ENCODE peak calls at places on chromosomes 7 and 10, in four cellular contexts. S, G, A and C are unnamed samples.

GRCh38 chr7:78279035-78279434 is 480.5 kb downstream of the PHTF2 start:
- DNase-seq in A (no peak), G (no peak), S (no peak), C (no peak)

GRCh38 chr7:136517971-136518370 is 350.5 kb upstream of the CHRM2 start:
- DNase-seq in S (no peak), A (no peak), G (no peak), C (no peak)

GRCh38 chr7:55177068-55177530 is 158.3 kb downstream of the EGFR start:
- DNase-seq in G (no peak), A (no peak), S (no peak), C (no peak)

GRCh38 chr10:69421611-69422308 is 5.0 kb upstream of the TACR2 start:
- DNase-seq in S (no peak), G (no peak), A (no peak), C (peak; percentile 85)

GRCh38 chr10:78741541-78741940 is 327.2 kb upstream of the ZMIZ1 start:
- DNase-seq in A (no peak), S (no peak), G (no peak), C (no peak)

GRCh38 chr10:77501152-77501845 is 136.3 kb downstream of the KCNMA1 start:
- DNase-seq in S (no peak), G (peak; percentile 72), A (peak; percentile 41), C (no peak)

GRCh38 chr7:99379043-99379577 is 4.6 kb downstream of the ARPC1B start:
- DNase-seq in G (no peak), A (no peak), S (no peak), C (peak; percentile 97)

GRCh38 chr7:83415840-83416239 is 233.1 kb downstream of the SEMA3E start:
- DNase-seq in A (no peak), G (no peak), S (no peak), C (no peak)

GRCh38 chr10:78250313-78251040 is 216.8 kb downstream of the RPS24 start:
- DNase-seq in S (no peak), A (no peak), G (no peak), C (peak; percentile 96)

GRCh38 chr7:158649279-158649678 is 55.3 kb downstream of the NCAPG2 start:
- DNase-seq in A (no peak), S (peak; percentile 67), G (peak; percentile 55), C (no peak)

GRCh38 chr7:158957921-158958471 is 101.6 kb downstream of the DYNC2I1 start:
- DNase-seq in A (no peak), G (no peak), S (no peak), C (no peak)

GRCh38 chr10:99522078-99522479 is 10.7 kb upstream of the NKX2-3 start:
- DNase-seq in S (no peak), A (no peak), G (no peak), C (no peak)

GRCh38 chr7:116726713-116727431 is 54.9 kb downstream of the MET start:
- DNase-seq in A (no peak), S (no peak), G (no peak), C (no peak)

GRCh38 chr10:11146402-11147171 is 128.9 kb downstream of the CELF2 start:
- DNase-seq in A (no peak), S (no peak), G (no peak), C (no peak)

GRCh38 chr7:106022193-106022821 is 59.2 kb downstream of the CDHR3 start:
- DNase-seq in S (no peak), G (no peak), A (no peak), C (peak; percentile 48)

GRCh38 chr7:155489862-155490696 is 32.1 kb downstream of the EN2 start:
- DNase-seq in A (no peak), S (no peak), G (no peak), C (no peak)

GRCh38 chr7:135390829-135391228 is 119.1 kb downstream of the CNOT4 start:
- DNase-seq in S (no peak), A (no peak), G (no peak), C (no peak)

GRCh38 chr10:11724938-11725776 is 17.0 kb upstream of the ECHDC3 start:
- DNase-seq in S (peak; percentile 80), G (peak; percentile 71), A (peak; percentile 56), C (peak; percentile 54)

GRCh38 chr10:27285093-27285492 is 44.5 kb upstream of the ACBD5 start:
- DNase-seq in G (no peak), S (peak; percentile 6), A (peak; percentile 8), C (peak; percentile 14)

GRCh38 chr10:13711281-13711680 is 124.5 kb downstream of the PRPF18 start:
- DNase-seq in G (no peak), S (no peak), A (no peak), C (no peak)

GRCh38 chr7:150439926-150440325 is 10.5 kb upstream of the GIMAP8 start:
- DNase-seq in S (no peak), G (no peak), A (no peak), C (no peak)

GRCh38 chr10:116740971-116741370 is 1.4 kb downstream of the HSPA12A start:
- DNase-seq in A (no peak), S (no peak), G (no peak), C (no peak)

GRCh38 chr7:21572331-21572730 is 29.5 kb downstream of the DNAH11 start:
- DNase-seq in G (no peak), S (no peak), A (no peak), C (no peak)

GRCh38 chr7:139648617-139648932 is 125.1 kb downstream of the CLEC2L start:
- DNase-seq in S (no peak), A (no peak), G (no peak), C (no peak)

GRCh38 chr10:106716375-106716774 is 448.1 kb downstream of the SORCS1 start:
- DNase-seq in A (no peak), S (no peak), G (no peak), C (no peak)

GRCh38 chr7:105849122-105849855 is 27.1 kb downstream of the ATXN7L1 start:
- DNase-seq in S (peak; percentile 70), G (no peak), A (no peak), C (peak; percentile 22)

GRCh38 chr10:83692196-83692595 is 447.1 kb upstream of the GHITM start:
- DNase-seq in G (no peak), S (no peak), A (no peak), C (no peak)

DNA sequence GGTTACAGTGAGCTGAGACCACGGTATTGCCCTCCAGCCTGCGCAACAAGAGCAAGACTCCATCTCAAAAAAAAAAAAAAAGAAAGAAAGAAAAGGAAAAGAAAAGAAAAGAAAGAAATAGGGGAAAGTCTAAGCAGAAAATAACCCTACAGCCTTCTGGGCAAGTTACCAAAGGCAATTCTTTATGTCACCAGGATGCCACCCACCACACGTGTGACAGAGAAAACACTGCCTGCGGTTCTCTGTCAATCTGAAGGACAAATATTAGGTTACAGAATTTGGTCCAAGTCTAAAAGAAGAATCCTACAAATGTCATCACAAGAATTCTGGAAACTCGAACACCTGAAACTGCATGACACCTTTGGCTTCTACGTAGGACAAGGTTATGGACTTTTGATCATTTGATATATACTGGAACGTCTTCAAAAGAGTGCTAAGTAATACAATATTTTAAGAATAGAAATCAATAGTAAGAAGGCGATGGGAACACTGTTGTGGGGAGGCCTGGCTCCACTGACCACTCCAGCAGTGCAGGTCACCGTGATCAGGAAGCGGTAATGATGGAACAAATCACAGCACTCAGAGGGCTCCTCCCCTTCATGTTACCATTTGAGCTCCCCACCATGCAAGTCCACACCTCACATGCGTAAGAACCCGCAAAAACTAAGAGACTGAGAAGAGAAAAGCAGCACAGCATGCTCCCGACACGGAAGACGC is 75.8 kb downstream of the MAD1L1 start:
- DNase-seq in S (no peak), A (no peak), G (no peak), C (no peak)
- H3K4me3 ChIP-seq in S (no peak overlapping the region), A (no peak overlapping the region), G (no peak overlapping the region), C (no peak overlapping the region)

GRCh38 chr10:50470798-50471582 is 152.8 kb downstream of the SGMS1 start:
- DNase-seq in A (no peak), G (no peak), S (no peak), C (no peak)
- TF ChIP-seq MAX in A (no peak), G (no peak), S (no peak), C (no peak)

DNA sequence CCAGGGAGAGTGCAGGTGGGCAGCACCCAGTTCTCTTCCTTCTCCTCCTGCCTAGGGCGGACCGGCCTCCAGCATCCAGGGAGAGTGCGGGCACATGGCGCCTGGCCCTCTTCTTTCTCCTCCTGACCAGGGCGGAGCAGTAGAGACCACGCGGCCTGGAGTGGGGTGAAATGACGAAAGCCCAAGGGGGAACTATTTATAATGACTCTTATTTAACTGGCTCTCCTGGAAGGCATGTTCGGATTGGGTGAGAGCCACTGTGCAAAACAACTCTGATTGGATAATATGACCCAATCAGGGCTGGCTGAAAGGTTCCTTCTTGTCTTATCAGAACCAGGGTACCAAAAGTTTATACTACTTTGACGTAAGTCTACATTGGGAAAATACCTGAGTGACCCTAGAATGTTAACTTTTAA is 63.1 kb downstream of the ZNF37A start:
- DNase-seq in S (no peak), G (no peak), A (no peak), C (no peak)
- H3K4me3 ChIP-seq in S (no peak overlapping the region), G (no peak overlapping the region), A (no peak overlapping the region), C (no peak overlapping the region)

DNA sequence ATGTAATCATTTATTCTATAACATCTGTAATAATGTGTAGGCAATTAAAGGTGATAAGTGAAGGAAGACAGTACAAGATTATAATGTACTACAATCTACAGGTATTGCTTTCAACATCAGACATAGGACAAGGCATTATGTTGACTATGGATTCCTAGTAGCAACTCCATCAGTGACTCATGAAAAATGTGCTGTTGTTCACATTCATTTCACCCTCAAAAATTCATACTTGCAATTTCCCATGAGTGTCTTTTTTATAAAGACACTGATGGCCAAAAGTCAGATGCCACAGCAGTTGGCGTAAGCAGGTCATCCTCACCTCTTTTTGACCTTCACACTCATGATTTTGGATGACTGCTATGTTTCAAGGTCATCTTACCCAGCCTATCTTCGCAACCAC is 100.0 kb upstream of the AMPH start:
- DNase-seq in G (no peak), S (no peak), A (no peak), C (no peak)
- TF ChIP-seq MAX in G (no peak), S (no peak), A (no peak), C (no peak)

DNA sequence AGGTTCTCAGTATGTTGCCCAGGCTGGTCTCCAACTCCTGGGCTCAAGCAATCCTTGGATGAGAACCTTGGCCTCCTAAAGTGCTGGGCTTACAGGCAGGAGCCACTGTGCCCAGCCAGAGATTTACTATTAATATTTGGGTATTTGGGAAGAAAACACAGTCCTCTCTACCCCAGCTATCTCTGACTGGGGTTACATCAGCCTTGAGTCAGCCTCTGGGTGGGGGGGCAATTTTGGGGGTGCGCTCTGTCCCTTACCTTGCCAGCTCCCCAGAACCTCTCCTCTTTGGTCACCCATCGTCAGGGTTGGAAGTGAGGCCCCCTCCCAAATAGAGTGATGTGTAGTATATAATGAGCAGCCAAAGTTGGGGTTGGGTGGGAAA is 1.8 kb downstream of the MLXIPL start:
- DNase-seq in S (no peak), A (no peak), G (no peak), C (no peak)
- H3K4me3 ChIP-seq in S (peak overlapping the region; percentile 97), A (peak overlapping the region; percentile 91), G (no peak overlapping the region), C (no peak overlapping the region)

DNA sequence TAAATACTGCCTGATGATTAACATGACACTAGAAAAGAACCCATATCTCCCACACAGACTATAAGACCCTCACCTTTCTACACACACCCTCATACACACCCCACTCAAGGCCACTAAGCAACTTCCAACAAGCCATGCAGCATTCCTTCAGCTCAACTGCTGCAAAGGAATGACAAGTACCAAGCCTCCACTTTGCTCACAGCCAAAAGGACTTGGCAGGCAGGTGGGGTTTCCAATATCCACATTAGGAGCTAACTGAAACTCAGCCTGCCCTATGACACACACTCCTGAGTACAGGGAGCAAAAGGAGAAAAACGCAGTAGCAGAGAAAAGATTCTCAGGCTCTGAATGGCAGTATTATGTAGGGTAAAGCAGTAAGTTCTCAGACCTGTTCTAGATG is 13.4 kb downstream of the USP54 start:
- DNase-seq in G (no peak), S (no peak), A (no peak), C (no peak)
- TF ChIP-seq MAX in G (no peak), S (no peak), A (no peak), C (no peak)